ENCODE peak calls at places on chromosome 13, in ten cellular contexts. M is IMR-90, K is HCT116, C is body of pancreas, P is NB4, H is tibial nerve, B is Peyer's patch, R is uterus, O is thyroid gland, W is breast epithelium. D is an unnamed sample.

GRCh38 chr13:37495046-37495445 is 103.5 kb downstream of the POSTN start:
- DNase-seq in B (no peak), C (no peak), O (no peak), R (no peak), H (no peak), W (no peak), K (no peak), M (peak; percentile 10), P (peak; percentile 11), D (no peak)

GRCh38 chr13:71817335-71817734 is 49.7 kb downstream of the DACH1 start:
- DNase-seq in K (no peak), R (no peak), P (peak; percentile 45), B (no peak), H (no peak), M (no peak), O (no peak), W (no peak), C (no peak), D (no peak)

GRCh38 chr13:113729329-113730019 is 29.6 kb upstream of the TMEM255B start:
- DNase-seq in R (no peak), M (no peak), C (no peak), B (no peak), H (no peak), W (no peak), O (no peak), P (no peak), K (no peak), D (no peak)

GRCh38 chr13:91804724-91805123 is 406.3 kb downstream of the GPC5 start:
- DNase-seq in H (no peak), O (no peak), P (no peak), M (no peak), B (no peak), C (no peak), K (no peak), W (no peak), R (no peak), D (no peak)

GRCh38 chr13:110245421-110245899 is 61.5 kb downstream of the COL4A1 start:
- DNase-seq in W (no peak), C (no peak), H (no peak), M (peak; percentile 76), R (peak; percentile 26), K (no peak), B (no peak), O (no peak), P (no peak), D (no peak)

GRCh38 chr13:55567721-55568625 is 1572.7 kb upstream of the PRR20A start:
- DNase-seq in M (no peak), P (no peak), H (no peak), C (no peak), R (no peak), K (no peak), O (no peak), B (no peak), W (no peak), D (no peak)

GRCh38 chr13:99135591-99135990 is 65.1 kb upstream of the UBAC2 start:
- DNase-seq in P (no peak), K (no peak), R (no peak), M (no peak), B (no peak), W (no peak), C (no peak), O (no peak), H (no peak), D (no peak)

GRCh38 chr13:28611654-28612131 is 47.2 kb upstream of the POMP start:
- DNase-seq in H (no peak), R (no peak), P (peak; percentile 78), K (no peak), B (no peak), C (no peak), O (no peak), M (peak; percentile 44), W (no peak), D (no peak)

GRCh38 chr13:75479102-75479501 is 2.9 kb downstream of the TBC1D4 start:
- DNase-seq in W (no peak), O (no peak), K (no peak), M (no peak), H (no peak), P (no peak), R (no peak), C (no peak), B (no peak), D (no peak)

GRCh38 chr13:75481176-75482069 is 546 bp downstream of the TBC1D4 start:
- DNase-seq in M (no peak), P (peak; percentile 51), W (no peak), B (no peak), C (peak; percentile 54), H (peak; percentile 11), R (peak; percentile 25), O (peak; percentile 36), K (no peak), D (peak; percentile 24)

GRCh38 chr13:75480691-75481175 is 1.2 kb downstream of the TBC1D4 start:
- DNase-seq in H (peak; percentile 42), P (peak; percentile 54), R (peak; percentile 31), C (peak; percentile 84), K (peak; percentile 63), M (peak; percentile 37), B (no peak), W (peak; percentile 69), O (peak; percentile 87), D (peak; percentile 77)

GRCh38 chr13:75482820-75483079 is 781 bp upstream of the TBC1D4 start:
- DNase-seq in O (no peak), K (no peak), H (no peak), R (no peak), W (no peak), P (no peak), C (no peak), M (no peak), B (no peak), D (no peak)

GRCh38 chr13:75482070-75482819 is at the start of gene TBC1D4:
- DNase-seq in P (peak; percentile 97), W (peak; percentile 71), M (peak; percentile 82), O (peak; percentile 97), H (peak; percentile 69), C (peak; percentile 89), B (peak; percentile 64), K (peak; percentile 76), R (peak; percentile 79), D (peak; percentile 87)
- TF ChIP-seq POLR2A in P (peak; percentile 32), W (no peak), M (peak; percentile 39), O (peak; percentile 82), H (no peak), C (peak; percentile 68), B (peak; percentile 33), K (peak; percentile 20), R (peak; percentile 27), D (peak; percentile 41)

DNA sequence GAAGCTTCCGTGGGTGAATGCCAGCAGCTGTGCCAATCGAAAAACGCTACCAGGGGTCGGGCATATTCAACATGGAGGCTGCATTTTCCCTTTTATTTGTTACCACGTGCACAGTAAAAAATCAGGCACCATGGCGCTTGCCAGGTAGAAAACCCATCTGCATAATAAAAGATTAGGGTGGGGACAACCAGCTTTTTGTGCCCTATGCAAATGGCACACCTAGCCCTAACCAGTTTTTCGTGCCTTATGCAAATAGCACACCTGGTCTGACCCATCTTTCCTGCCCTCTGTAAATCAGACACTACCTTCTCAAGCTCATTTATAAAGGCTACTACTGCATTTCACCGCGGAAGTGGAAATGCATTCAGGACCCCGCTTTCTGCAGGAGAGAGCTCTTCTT is 62.1 kb upstream of the FREM2 start:
- DNase-seq in P (no peak), W (no peak), B (no peak), K (no peak), C (peak; percentile 21), R (no peak), H (no peak), O (no peak), M (no peak), D (no peak)
- H3K4me3 ChIP-seq in P (no peak overlapping the region), W (no peak overlapping the region), B (no peak overlapping the region), K (no peak overlapping the region), C (no peak overlapping the region), R (no peak overlapping the region), H (no peak overlapping the region), O (no peak overlapping the region), M (no peak overlapping the region), D (no peak overlapping the region)

GRCh38 chr13:21671793-21672680 is 1.2 kb downstream of the FGF9 start:
- DNase-seq in K (no peak), P (no peak), M (no peak), C (no peak), R (no peak), B (no peak), O (no peak), W (no peak), H (no peak), D (no peak)

GRCh38 chr13:21672811-21673591 is 2.1 kb downstream of the FGF9 start:
- DNase-seq in K (no peak), C (peak; percentile 7), B (no peak), W (no peak), P (no peak), M (no peak), R (no peak), H (no peak), O (no peak), D (no peak)

GRCh38 chr13:21668665-21669599 is 1.9 kb upstream of the FGF9 start:
- DNase-seq in P (no peak), M (peak; percentile 69), R (peak; percentile 35), C (peak; percentile 15), O (peak; percentile 9), B (no peak), W (no peak), K (no peak), H (no peak), D (peak; percentile 47)

GRCh38 chr13:21670006-21670882 is 629 bp upstream of the FGF9 start:
- DNase-seq in M (peak; percentile 48), B (peak; percentile 49), K (no peak), H (peak; percentile 49), R (peak; percentile 45), W (no peak), P (peak; percentile 69), C (peak; percentile 66), O (peak; percentile 54), D (peak; percentile 66)

DNA sequence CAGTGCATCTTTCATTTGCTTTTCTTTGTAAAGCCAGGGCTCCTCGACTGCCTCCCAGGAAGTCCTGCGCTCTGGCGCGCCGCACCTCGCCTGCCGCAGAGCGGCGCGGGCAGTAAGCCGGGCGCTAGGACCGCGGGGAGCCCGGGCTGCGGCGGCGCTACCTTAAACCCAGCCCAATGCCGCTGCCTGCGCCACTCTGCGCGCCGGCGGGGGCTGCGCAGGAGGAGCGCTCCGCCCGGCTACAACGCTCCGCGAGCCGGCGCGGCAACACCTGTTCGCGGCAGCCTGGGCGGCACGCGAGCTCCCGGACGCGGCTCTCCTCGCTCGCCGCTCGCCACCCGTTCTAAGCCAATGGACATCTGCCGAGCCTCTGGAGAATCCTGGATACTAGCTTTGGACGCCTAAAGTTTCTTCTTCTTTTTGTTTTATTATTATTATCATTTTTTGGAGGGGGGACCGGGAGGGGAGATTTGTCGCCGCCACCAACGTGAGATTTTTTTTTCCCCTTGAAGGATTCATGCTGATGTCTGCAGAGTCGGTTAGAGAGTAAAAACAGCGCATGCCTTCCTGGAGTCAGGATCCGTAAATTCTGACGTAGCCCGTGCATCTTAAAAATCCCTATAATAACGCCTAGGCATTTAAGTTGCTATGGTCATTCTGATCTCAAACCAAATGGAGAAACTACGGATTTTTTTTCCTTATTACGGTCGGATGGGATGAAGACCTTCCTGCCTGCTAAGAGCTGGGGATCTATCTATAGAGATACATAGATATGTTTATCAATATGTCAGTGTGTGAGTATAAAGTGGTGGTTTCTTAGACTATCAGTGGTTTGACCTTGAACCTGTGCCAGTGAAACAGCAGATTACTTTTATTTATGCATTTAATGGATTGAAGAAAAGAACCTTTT is at the start of gene FGF9:
- DNase-seq in O (peak; percentile 83), B (peak; percentile 69), R (peak; percentile 54), K (peak; percentile 75), H (no peak), C (peak; percentile 89), W (no peak), P (peak; percentile 84), M (peak; percentile 79), D (peak; percentile 87)
- TF ChIP-seq POLR2A in O (peak; percentile 66), B (peak; percentile 85), R (peak; percentile 60), K (peak; percentile 49), H (no peak), C (peak; percentile 55), W (no peak), P (no peak), M (no peak), D (peak; percentile 55)

GRCh38 chr13:20945952-20946383 is 43.4 kb upstream of the XPO4 start:
- DNase-seq in C (no peak), B (no peak), P (peak; percentile 92), O (peak; percentile 9), K (no peak), R (no peak), W (no peak), H (peak; percentile 22), M (no peak), D (peak; percentile 22)
- H3K4me3 ChIP-seq in C (no peak overlapping the region), B (peak overlapping the region; percentile 21), P (no peak overlapping the region), O (no peak overlapping the region), K (no peak overlapping the region), R (no peak overlapping the region), W (peak overlapping the region; percentile 18), H (no peak overlapping the region), M (no peak overlapping the region), D (peak overlapping the region; percentile 18)